ENCODE peak calls at places on chromosomes 16 and 17, in nine cellular contexts. J is upper lobe of right lung; X is MM.1S; Z is H9; S is hepatocyte; G is sigmoid colon; R is CD8-positive, alpha-beta memory T cell; A is heart left ventricle; Y is thoracic aorta. N is an unnamed sample.

GRCh38 chr17:75785016-75785769 is 587 bp downstream of the UNK start:
- DNase-seq in J (peak; percentile 97), X (peak; percentile 90), Z (no peak), S (peak; percentile 96), G (peak; percentile 96), R (peak; percentile 86), A (peak; percentile 92), Y (peak; percentile 67), N (peak; percentile 93)

GRCh38 chr16:26981266-26981938 is 85.3 kb upstream of the C16orf82 start:
- DNase-seq in J (no peak), X (no peak), Z (no peak), S (no peak), G (no peak), R (no peak), A (no peak), Y (no peak), N (no peak)

GRCh38 chr17:60610481-60610880 is 10.5 kb downstream of the PPM1D start:
- DNase-seq in J (no peak), X (no peak), Z (no peak), S (no peak), G (no peak), R (no peak), A (no peak), Y (no peak), N (no peak)

GRCh38 chr17:75814900-75815373 is 29.3 kb downstream of the UNC13D start:
- DNase-seq in J (no peak), X (no peak), Z (no peak), S (peak; percentile 20), G (no peak), R (no peak), A (no peak), Y (no peak), N (no peak)

GRCh38 chr17:57994436-57994835 is 6.4 kb upstream of the VEZF1 start:
- DNase-seq in J (no peak), X (no peak), Z (no peak), S (no peak), G (no peak), R (no peak), A (no peak), Y (no peak), N (no peak)

GRCh38 chr17:37084375-37084774 is 135.6 kb downstream of the AATF start:
- DNase-seq in J (no peak), X (no peak), Z (no peak), S (no peak), G (no peak), R (no peak), A (no peak), Y (no peak), N (no peak)

GRCh38 chr17:74192950-74193781 is 10.3 kb upstream of the RPL38 start:
- DNase-seq in J (peak; percentile 81), X (no peak), Z (no peak), S (peak; percentile 80), G (peak; percentile 90), R (no peak), A (peak; percentile 48), Y (no peak), N (no peak)

GRCh38 chr16:69286941-69287713 is 24.0 kb upstream of the VPS4A start:
- DNase-seq in J (peak; percentile 83), X (peak; percentile 73), Z (no peak), S (peak; percentile 79), G (peak; percentile 81), R (peak; percentile 23), A (peak; percentile 22), Y (peak; percentile 31), N (peak; percentile 54)

GRCh38 chr16:73179671-73180370 is 131.9 kb upstream of the ZFHX3 start:
- DNase-seq in J (no peak), X (no peak), Z (no peak), S (no peak), G (peak; percentile 82), R (no peak), A (peak; percentile 47), Y (no peak), N (no peak)

GRCh38 chr17:1011760-1012735 is 15.1 kb downstream of the TIMM22 start:
- DNase-seq in J (no peak), X (no peak), Z (no peak), S (no peak), G (no peak), R (no peak), A (no peak), Y (no peak), N (no peak)
- H3K27ac ChIP-seq in J (no peak overlapping the region), X (no peak overlapping the region), Z (no peak overlapping the region), S (no peak overlapping the region), G (no peak overlapping the region), R (no peak overlapping the region), A (no peak overlapping the region), Y (no peak overlapping the region), N (no peak overlapping the region)

DNA sequence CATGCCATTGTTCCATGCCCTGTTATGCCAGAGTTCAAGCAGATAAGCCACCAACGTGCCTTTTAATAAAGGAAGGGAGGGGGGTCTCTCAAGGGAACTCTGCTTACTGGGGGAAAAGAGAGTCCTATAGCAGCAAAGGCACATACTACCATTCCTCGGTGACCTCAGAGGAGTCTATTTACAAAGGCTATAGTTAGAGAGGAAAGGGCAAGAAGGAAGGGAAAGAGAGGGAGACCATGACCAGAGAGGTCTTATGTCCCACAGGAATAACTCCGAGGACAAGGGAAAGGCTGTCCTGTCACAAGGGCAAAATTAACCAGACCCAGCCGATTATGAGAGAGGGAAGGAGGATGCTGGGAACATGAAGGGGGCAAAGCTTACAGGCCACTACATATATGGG is 51.4 kb downstream of the HIC1 start:
- DNase-seq in J (no peak), X (no peak), Z (no peak), S (no peak), G (no peak), R (no peak), A (no peak), Y (no peak), N (no peak)
- H3K27ac ChIP-seq in J (no peak overlapping the region), X (peak overlapping the region; percentile 22), Z (no peak overlapping the region), S (no peak overlapping the region), G (no peak overlapping the region), R (no peak overlapping the region), A (no peak overlapping the region), Y (peak overlapping the region; percentile 51), N (no peak overlapping the region)

GRCh38 chr16:57315401-57315800 is 30.9 kb upstream of the PLLP start:
- DNase-seq in J (no peak), X (no peak), Z (no peak), S (no peak), G (peak; percentile 45), R (no peak), A (no peak), Y (no peak), N (no peak)
- H3K27ac ChIP-seq in J (no peak overlapping the region), X (no peak overlapping the region), Z (no peak overlapping the region), S (no peak overlapping the region), G (no peak overlapping the region), R (no peak overlapping the region), A (no peak overlapping the region), Y (peak overlapping the region; percentile 81), N (no peak overlapping the region)

DNA sequence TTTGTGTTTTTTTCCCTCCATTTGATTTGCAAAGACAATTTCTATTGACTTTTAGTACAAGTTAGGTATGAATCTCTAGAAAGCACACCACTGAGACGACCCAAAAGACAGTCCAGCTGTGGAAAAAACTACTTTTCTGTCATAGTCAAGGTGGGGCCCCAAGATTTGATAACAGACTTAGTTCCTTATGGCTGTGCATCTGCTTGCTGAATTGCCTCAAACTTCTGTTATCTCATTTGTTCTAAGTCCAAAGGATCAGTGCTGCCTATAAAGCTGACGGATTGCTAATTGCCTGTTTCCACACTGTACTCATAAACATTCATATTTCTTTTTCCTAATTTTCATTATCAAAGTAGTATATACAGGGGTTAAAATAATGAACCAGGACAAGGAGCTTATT is 180.8 kb downstream of the SPECC1 start:
- DNase-seq in J (no peak), X (no peak), Z (no peak), S (peak; percentile 32), G (no peak), R (no peak), A (no peak), Y (no peak), N (peak; percentile 7)
- H3K27ac ChIP-seq in J (no peak overlapping the region), X (no peak overlapping the region), Z (peak overlapping the region; percentile 24), S (peak overlapping the region; percentile 38), G (no peak overlapping the region), R (no peak overlapping the region), A (no peak overlapping the region), Y (peak overlapping the region; percentile 74), N (peak overlapping the region; percentile 66)

GRCh38 chr17:20315821-20316220 is 151.5 kb downstream of the LGALS9B start:
- DNase-seq in J (no peak), X (peak; percentile 93), Z (peak; percentile 34), S (no peak), G (no peak), R (no peak), A (no peak), Y (no peak), N (no peak)
- H3K27ac ChIP-seq in J (no peak overlapping the region), X (peak overlapping the region; percentile 84), Z (no peak overlapping the region), S (no peak overlapping the region), G (no peak overlapping the region), R (no peak overlapping the region), A (no peak overlapping the region), Y (no peak overlapping the region), N (no peak overlapping the region)

GRCh38 chr16:81485225-81485624 is 40.6 kb downstream of the CMIP start:
- DNase-seq in J (no peak), X (no peak), Z (no peak), S (no peak), G (no peak), R (no peak), A (no peak), Y (no peak), N (no peak)

GRCh38 chr16:81483064-81483969 is 38.7 kb downstream of the CMIP start:
- DNase-seq in J (no peak), X (no peak), Z (no peak), S (no peak), G (no peak), R (no peak), A (no peak), Y (no peak), N (no peak)

GRCh38 chr16:81485824-81486554 is 41.4 kb downstream of the CMIP start:
- DNase-seq in J (no peak), X (no peak), Z (no peak), S (no peak), G (no peak), R (no peak), A (no peak), Y (no peak), N (no peak)

GRCh38 chr16:81482329-81483063 is 37.9 kb downstream of the CMIP start:
- DNase-seq in J (no peak), X (no peak), Z (no peak), S (no peak), G (no peak), R (no peak), A (no peak), Y (no peak), N (no peak)

GRCh38 chr16:81483970-81484595 is 39.5 kb downstream of the CMIP start:
- DNase-seq in J (no peak), X (no peak), Z (no peak), S (no peak), G (no peak), R (no peak), A (no peak), Y (no peak), N (no peak)
- H3K27ac ChIP-seq in J (no peak overlapping the region), X (no peak overlapping the region), Z (no peak overlapping the region), S (peak overlapping the region; percentile 6), G (no peak overlapping the region), R (no peak overlapping the region), A (no peak overlapping the region), Y (no peak overlapping the region), N (no peak overlapping the region)

N was measured in neural progenitor cell.